ENCODE peak calls at places on chromosomes 4 and X, in nine cellular contexts. U is K562; T is thyroid gland; E is A549; V is adrenal gland; N is pancreas; G is uterus; H is CD4-positive, alpha-beta memory T cell; L is PC-3. K is an unnamed sample.

GRCh38 chrX:109350051-109350450 is 131.8 kb downstream of the GUCY2F start:
- DNase-seq in V (no peak), E (no peak), U (no peak), G (no peak), L (no peak), N (no peak), T (no peak), H (no peak), K (no peak)

GRCh38 chr4:175656615-175657014 is 155.4 kb downstream of the GPM6A start:
- DNase-seq in E (no peak), N (no peak), H (no peak), U (no peak), V (no peak), L (no peak), T (no peak), G (no peak), K (no peak)

GRCh38 chr4:127856485-127857447 is 23.9 kb upstream of the PLK4 start:
- DNase-seq in L (peak), G (no peak), E (no peak), U (no peak), V (peak), H (no peak), N (no peak), T (peak), K (peak)

GRCh38 chr4:172134536-172134935 is 321.3 kb downstream of the GALNTL6 start:
- DNase-seq in V (no peak), U (no peak), G (no peak), L (no peak), H (no peak), N (no peak), E (no peak), T (no peak), K (no peak)

GRCh38 chr4:108004646-108005045 is 15.0 kb downstream of the HADH start:
- DNase-seq in T (no peak), L (no peak), U (no peak), E (no peak), G (no peak), V (no peak), N (no peak), H (no peak), K (no peak)

GRCh38 chr4:94363136-94363655 is 20.6 kb upstream of the HPGDS start:
- DNase-seq in G (no peak), H (no peak), T (no peak), V (no peak), L (peak), E (no peak), U (no peak), N (no peak), K (no peak)

GRCh38 chrX:100600340-100600739 is 15.6 kb downstream of the TNMD start:
- DNase-seq in E (no peak), G (no peak), T (no peak), U (no peak), N (no peak), H (no peak), V (no peak), L (no peak), K (no peak)

GRCh38 chrX:16077811-16078210 is 45.6 kb upstream of the GRPR start:
- DNase-seq in N (no peak), V (no peak), E (no peak), T (no peak), H (no peak), G (no peak), L (no peak), U (no peak), K (no peak)

GRCh38 chrX:42934020-42934701 is 156.2 kb upstream of the PPP1R2C start:
- DNase-seq in V (no peak), L (no peak), U (no peak), G (no peak), H (peak), T (no peak), E (no peak), N (no peak), K (no peak)

GRCh38 chrX:69600182-69600581 is 15.7 kb upstream of the EDA start:
- DNase-seq in V (no peak), L (no peak), H (no peak), U (no peak), T (no peak), E (no peak), G (no peak), N (no peak), K (no peak)

GRCh38 chr4:95381843-95382580 is 166.8 kb downstream of the UNC5C start:
- DNase-seq in N (no peak), T (peak), H (no peak), G (no peak), V (no peak), L (no peak), E (no peak), U (no peak), K (no peak)

GRCh38 chr4:70927502-70928139 is 25.5 kb downstream of the MOB1B start:
- DNase-seq in N (no peak), V (no peak), U (no peak), G (no peak), L (no peak), H (peak), E (no peak), T (no peak), K (no peak)

GRCh38 chrX:132292753-132293152 is 73.5 kb upstream of the RAP2C start:
- DNase-seq in L (peak), U (peak), T (peak), N (no peak), E (peak), H (peak), G (peak), V (peak), K (no peak)

GRCh38 chr4:105088110-105088879 is 58.4 kb upstream of the TET2 start:
- DNase-seq in G (peak), N (no peak), V (no peak), E (no peak), L (peak), U (no peak), T (no peak), H (no peak), K (peak)

GRCh38 chr4:174828845-174829701 is at the start of gene GLRA3:
- DNase-seq in U (peak), T (no peak), E (peak), H (no peak), N (peak), L (peak), G (peak), V (peak), K (no peak)

GRCh38 chr4:20520901-20521300 is 179.4 kb upstream of the PACRGL start:
- DNase-seq in G (no peak), H (no peak), L (peak), U (no peak), N (no peak), V (no peak), T (no peak), E (no peak), K (peak)

GRCh38 chr4:62644372-62644771 is 1444.2 kb downstream of the ADGRL3 start:
- DNase-seq in T (no peak), G (no peak), H (no peak), N (no peak), U (peak), V (no peak), E (no peak), L (peak), K (no peak)

GRCh38 chrX:116863029-116863428 is 400.3 kb upstream of the CT83 start:
- DNase-seq in U (no peak), N (no peak), E (no peak), T (no peak), V (no peak), H (no peak), G (no peak), L (no peak), K (no peak)

GRCh38 chr4:45442466-45442865 is 681.4 kb downstream of the GABRG1 start:
- DNase-seq in L (peak), H (no peak), T (no peak), G (no peak), V (no peak), U (peak), E (no peak), N (no peak), K (no peak)

GRCh38 chr4:174036111-174036510 is 247.4 kb downstream of the FBXO8 start:
- DNase-seq in T (no peak), L (no peak), N (no peak), V (no peak), G (no peak), H (no peak), E (no peak), U (no peak), K (no peak)

GRCh38 chr4:48499551-48500066 is 9.6 kb downstream of the ZAR1 start:
- DNase-seq in T (no peak), E (no peak), L (no peak), U (no peak), N (no peak), G (no peak), V (no peak), H (no peak), K (no peak)

GRCh38 chr4:28062562-28062961 is 1201.9 kb downstream of the STIM2 start:
- DNase-seq in E (no peak), U (no peak), G (no peak), H (no peak), N (no peak), L (no peak), V (no peak), T (no peak), K (no peak)
- H3K27ac ChIP-seq in E (no peak), U (no peak), G (no peak), H (no peak), N (no peak), L (no peak), V (no peak), T (no peak), K (no peak)

DNA sequence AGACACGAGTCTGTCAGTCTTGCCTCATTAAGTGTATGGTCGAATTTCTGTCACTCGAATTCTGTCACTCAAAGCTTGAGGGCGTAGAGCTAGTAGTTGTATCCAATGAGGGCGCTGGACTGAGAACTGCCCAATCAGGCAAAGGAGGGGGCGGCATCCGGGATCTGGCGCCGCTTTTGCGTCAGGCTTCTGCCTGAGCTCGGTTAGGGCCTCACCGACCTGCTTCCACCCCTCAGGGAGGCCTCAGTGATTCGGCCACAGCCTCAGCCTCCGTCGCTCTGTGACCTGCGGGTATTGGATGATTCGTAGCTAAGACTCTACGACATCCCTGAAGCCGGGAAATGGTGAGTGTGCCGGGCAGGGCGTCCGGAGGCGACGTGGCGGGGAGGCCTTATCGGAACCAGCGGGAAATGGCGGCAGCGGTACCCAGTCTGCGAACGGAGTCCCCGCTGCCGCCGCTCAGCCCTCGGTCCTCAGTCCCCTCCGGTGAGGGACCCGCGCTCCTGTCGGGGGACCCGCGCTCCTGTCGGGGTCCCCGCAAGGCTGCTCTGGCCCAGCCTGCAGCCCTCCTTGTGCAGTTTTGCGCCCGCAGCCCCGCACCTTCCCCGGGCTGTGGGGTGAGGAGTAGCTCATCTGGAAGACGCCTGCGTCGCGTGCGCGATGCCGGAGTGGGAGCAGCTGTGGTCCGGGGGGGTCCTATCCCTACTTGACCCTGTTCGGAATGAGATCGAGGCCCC is 88.3 kb downstream of the ZNF718 start:
- DNase-seq in E (no peak), T (peak), V (peak), H (peak), N (peak), U (peak), G (peak), L (no peak), K (no peak)
- H3K27ac ChIP-seq in E (no peak), T (peak), V (peak), H (no peak), N (peak), U (peak), G (peak), L (no peak), K (no peak)

GRCh38 chr4:40479378-40479777 is 144.2 kb downstream of the CHRNA9 start:
- DNase-seq in G (no peak), U (no peak), V (no peak), E (no peak), N (no peak), L (no peak), H (no peak), T (no peak), K (no peak)

GRCh38 chr4:40484346-40484745 is 145.3 kb downstream of the RBM47 start:
- DNase-seq in U (no peak), G (no peak), T (no peak), V (no peak), E (no peak), L (peak), H (no peak), N (no peak), K (no peak)

GRCh38 chr4:40482985-40483647 is 146.5 kb downstream of the RBM47 start:
- DNase-seq in G (no peak), E (no peak), T (peak), N (no peak), U (peak), L (no peak), V (no peak), H (no peak), K (no peak)

GRCh38 chr4:40480291-40480690 is 145.2 kb downstream of the CHRNA9 start:
- DNase-seq in H (no peak), N (no peak), E (no peak), U (no peak), T (peak), L (no peak), G (no peak), V (no peak), K (no peak)

GRCh38 chr4:40481977-40482376 is 146.8 kb downstream of the CHRNA9 start:
- DNase-seq in L (no peak), H (no peak), V (no peak), G (no peak), N (no peak), E (no peak), U (no peak), T (no peak), K (no peak)
- H3K27ac ChIP-seq in L (no peak), H (no peak), V (peak), G (no peak), N (peak), E (no peak), U (no peak), T (peak), K (no peak)

DNA sequence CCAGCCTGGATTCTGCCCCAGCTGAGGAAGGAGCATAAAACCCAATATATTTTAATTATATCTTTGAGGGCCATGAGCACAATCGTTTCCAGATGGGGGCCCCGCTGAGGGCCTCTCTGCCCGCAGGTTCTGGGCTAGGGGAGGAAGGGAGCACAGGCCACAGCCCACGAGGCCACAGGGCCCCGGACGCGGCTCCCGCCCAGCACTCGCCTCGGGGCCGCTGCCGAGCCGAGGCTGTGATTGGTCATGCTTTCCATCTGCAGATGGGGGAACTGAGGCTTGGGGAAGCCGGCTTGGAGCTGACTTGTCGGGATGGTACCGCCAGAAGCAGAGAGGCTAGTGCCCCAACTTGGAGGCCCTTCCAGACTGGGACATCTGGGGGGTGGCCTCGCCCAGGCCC is 34.0 kb downstream of the TACC3 start:
- DNase-seq in U (no peak), V (no peak), L (no peak), N (no peak), H (no peak), T (no peak), G (no peak), E (no peak), K (no peak)
- H3K27ac ChIP-seq in U (no peak), V (no peak), L (no peak), N (no peak), H (no peak), T (no peak), G (no peak), E (no peak), K (no peak)

DNA sequence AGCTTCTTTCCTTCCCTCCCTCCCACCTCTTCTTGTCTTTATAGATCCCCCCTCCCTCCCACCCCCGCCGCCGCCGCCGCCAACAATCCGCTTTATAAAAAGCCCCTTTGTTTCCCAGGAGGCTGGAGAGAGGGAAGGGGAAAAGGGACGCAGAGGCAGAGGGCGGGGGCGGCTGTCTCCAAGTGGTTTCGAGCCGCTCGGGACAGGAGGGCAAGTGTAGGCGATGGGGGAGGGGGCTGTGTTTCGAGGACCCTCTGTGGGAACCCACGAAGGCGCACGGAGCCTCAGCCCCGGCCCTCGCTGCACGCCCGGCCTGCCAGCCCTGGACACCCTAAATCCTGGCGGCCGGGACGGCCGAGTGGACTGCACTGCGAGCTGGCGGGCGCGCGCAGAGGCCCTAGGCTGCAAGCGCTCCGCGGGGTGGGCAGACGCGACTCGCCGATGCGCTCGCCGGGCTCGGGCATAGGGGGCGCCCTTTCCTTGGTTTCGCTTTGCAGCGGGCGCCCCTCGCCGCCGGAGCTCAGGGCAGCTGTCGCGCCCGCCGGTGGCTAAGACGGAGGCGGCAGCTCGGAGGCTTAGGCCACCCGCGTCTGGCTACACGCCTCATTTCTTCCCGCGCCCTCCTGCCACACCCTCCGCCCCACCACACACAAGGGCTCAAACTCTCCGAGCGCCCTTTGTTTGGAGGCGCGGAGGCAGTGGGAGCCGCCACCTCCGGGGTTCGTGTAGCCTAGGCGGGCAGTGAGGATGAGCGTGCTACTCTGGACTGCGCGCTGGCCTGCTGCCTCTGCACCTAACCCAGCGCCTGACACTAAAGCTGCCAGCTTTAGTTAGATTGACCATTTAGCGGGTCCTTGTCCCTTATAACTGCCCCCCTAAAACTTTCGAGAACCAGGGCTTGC is 2.2 kb downstream of the MAMLD1 start:
- DNase-seq in G (peak), L (peak), H (peak), U (peak), V (peak), N (peak), E (peak), T (peak), K (no peak)
- H3K27ac ChIP-seq in G (peak), L (peak), H (peak), U (no peak), V (peak), N (peak), E (peak), T (peak), K (no peak)

GRCh38 chr4:153790962-153791551 is 2.2 kb upstream of the SFRP2 start:
- DNase-seq in T (peak), H (no peak), V (no peak), G (peak), N (peak), E (no peak), U (no peak), L (no peak), K (no peak)
- H3K27ac ChIP-seq in T (no peak), H (no peak), V (no peak), G (no peak), N (no peak), E (no peak), U (no peak), L (no peak), K (no peak)

GRCh38 chr4:37970702-37971101 is 10.5 kb downstream of the PTTG2 start:
- DNase-seq in G (peak), V (peak), N (peak), H (peak), T (peak), L (peak), U (peak), E (peak), K (peak)
- H3K27ac ChIP-seq in G (peak), V (no peak), N (peak), H (no peak), T (peak), L (no peak), U (no peak), E (no peak), K (no peak)